ENCODE peak calls at places on chromosomes 5 and 9, in six cellular contexts. X, O, V, F, H and E are unnamed samples.

GRCh38 chr5:180104131-180104530 is 32.6 kb upstream of the RNF130 start:
- DNase-seq in X (no peak), O (no peak), V (no peak), F (no peak), H (no peak), E (no peak)

GRCh38 chr9:134358026-134358967 is 32.0 kb downstream of the RXRA start:
- DNase-seq in X (no peak), O (no peak), V (peak; percentile 71), F (no peak), H (no peak), E (no peak)

GRCh38 chr5:139765409-139766217 is 30.0 kb upstream of the PSD2 start:
- DNase-seq in X (no peak), O (no peak), V (peak; percentile 44), F (peak; percentile 98), H (peak; percentile 91), E (peak; percentile 84)

GRCh38 chr5:53545744-53546143 is 14.7 kb upstream of the NDUFS4 start:
- DNase-seq in X (no peak), O (no peak), V (no peak), F (no peak), H (no peak), E (no peak)

GRCh38 chr5:108382784-108383358 is 973 bp upstream of the FBXL17 start:
- DNase-seq in X (no peak), O (no peak), V (no peak), F (peak; percentile 84), H (peak; percentile 15), E (no peak)

GRCh38 chr5:38414348-38414747 is 142.1 kb downstream of the LIFR start:
- DNase-seq in X (peak; percentile 41), O (no peak), V (no peak), F (no peak), H (no peak), E (no peak)

GRCh38 chr9:88835038-88835466 is 156.2 kb upstream of the S1PR3 start:
- DNase-seq in X (no peak), O (no peak), V (no peak), F (peak; percentile 78), H (no peak), E (no peak)

GRCh38 chr9:137456864-137457405 is 2.2 kb downstream of the NSMF start:
- DNase-seq in X (no peak), O (no peak), V (no peak), F (no peak), H (no peak), E (no peak)

GRCh38 chr5:171703116-171703515 is 82.5 kb upstream of the SMIM23 start:
- DNase-seq in X (no peak), O (no peak), V (no peak), F (no peak), H (no peak), E (no peak)

GRCh38 chr5:110386782-110387181 is 339.7 kb downstream of the TMEM232 start:
- DNase-seq in X (no peak), O (peak; percentile 7), V (no peak), F (no peak), H (peak; percentile 12), E (no peak)